ENCODE peak calls at places on chromosomes 16 and 17, in six cellular contexts. K is MCF 10A, P is PC-3, V is foreskin fibroblast, S is kidney glomerular epithelial cell, U is GF-D8. L is an unnamed sample.

GRCh38 chr16:106623-107324 is 28.7 kb downstream of the MPG start:
- DNase-seq in K (peak; percentile 73), U (peak; percentile 36), S (peak; percentile 84), P (peak; percentile 67), V (peak; percentile 69), L (peak; percentile 50)

GRCh38 chr17:13750783-13751484 is 149.2 kb upstream of the HS3ST3A1 start:
- DNase-seq in S (no peak), U (no peak), V (no peak), K (peak; percentile 28), P (peak; percentile 78), L (no peak)

GRCh38 chr17:81160306-81160705 is 5.0 kb upstream of the PVALEF start:
- DNase-seq in K (no peak), S (no peak), U (peak; percentile 11), P (no peak), V (no peak), L (no peak)

GRCh38 chr16:19109288-19109664 is 4.5 kb upstream of the ITPRIPL2 start:
- DNase-seq in K (no peak), S (no peak), U (no peak), P (no peak), V (no peak), L (no peak)

GRCh38 chr17:57914274-57915147 is 40.7 kb downstream of the CUEDC1 start:
- DNase-seq in K (no peak), P (no peak), U (no peak), S (no peak), V (no peak), L (no peak)

GRCh38 chr17:38510424-38511125 is 82.3 kb downstream of the ARHGAP23 start:
- DNase-seq in P (no peak), V (no peak), U (no peak), K (no peak), S (no peak), L (no peak)

GRCh38 chr17:77370536-77370935 is 229.8 kb downstream of the SEC14L1 start:
- DNase-seq in P (no peak), V (no peak), K (no peak), S (no peak), U (no peak), L (no peak)

GRCh38 chr16:71848622-71849021 is 2.8 kb downstream of the ATXN1L start:
- DNase-seq in V (no peak), S (no peak), K (no peak), P (no peak), U (no peak), L (no peak)

GRCh38 chr16:78684040-78684611 is 584.7 kb downstream of the WWOX start:
- DNase-seq in V (no peak), P (peak; percentile 77), U (no peak), S (no peak), K (peak; percentile 96), L (peak; percentile 84)

L was measured in MG63.